ENCODE peak calls at places on chromosomes 6 and 20, in nine cellular contexts. Y is effector memory CD4-positive, alpha-beta T cell; T is NCI-H1105 treated with DMSO at 0.1 percent for 48 hours; R is fibroblast of mammary gland; C is central memory CD4-positive, alpha-beta T cell; K is effector CD4-positive, alpha-beta T cell; J is T-helper 9 cell; U is M059J; Z is activated T-cell treated with anti-CD3 and anti-CD28 coated beads, Interleukin-2, amount 50 U/mL, for 24 hours. B is an unnamed sample.

GRCh38 chr6:106735136-106735535 is 105.8 kb downstream of the QRSL1 start:
- DNase-seq in J (no peak), C (no peak), Y (no peak), U (no peak), R (no peak), T (no peak), Z (no peak), K (no peak), B (no peak)

GRCh38 chr6:1513206-1513605 is 96.5 kb upstream of the FOXC1 start:
- DNase-seq in Y (no peak), J (no peak), K (no peak), R (no peak), Z (no peak), U (no peak), T (no peak), C (no peak), B (no peak)

GRCh38 chr20:6769953-6770831 is 2.7 kb downstream of the BMP2 start:
- DNase-seq in Z (no peak), J (no peak), T (no peak), C (no peak), K (no peak), U (peak), Y (no peak), R (no peak), B (no peak)

GRCh38 chr6:40164345-40164755 is 230.1 kb upstream of the MOCS1 start:
- DNase-seq in R (peak), Z (no peak), C (no peak), U (peak), T (no peak), K (no peak), J (no peak), Y (no peak), B (no peak)

GRCh38 chr6:129565331-129565730 is 144.6 kb downstream of the ARHGAP18 start:
- DNase-seq in T (no peak), U (no peak), Z (no peak), R (no peak), Y (no peak), K (no peak), J (no peak), C (no peak), B (no peak)

GRCh38 chr6:108091288-108091687 is 16.7 kb upstream of the OSTM1 start:
- DNase-seq in C (no peak), T (no peak), U (no peak), Y (no peak), J (no peak), R (no peak), K (no peak), Z (no peak), B (no peak)

GRCh38 chr6:154479388-154480143 is 30.9 kb downstream of the CNKSR3 start:
- DNase-seq in R (peak), C (no peak), Z (no peak), Y (no peak), K (no peak), U (peak), J (no peak), T (no peak), B (no peak)

GRCh38 chr6:26003102-26003694 is 40.6 kb downstream of the TRIM38 start:
- DNase-seq in T (peak), K (peak), R (peak), J (peak), Y (no peak), U (peak), Z (peak), C (peak), B (peak)

GRCh38 chr20:25178563-25179438 is 16.7 kb upstream of the ENTPD6 start:
- DNase-seq in J (no peak), Y (no peak), U (peak), Z (no peak), R (peak), K (no peak), T (peak), C (peak), B (no peak)

GRCh38 chr6:46329568-46329967 is 158.8 kb upstream of the ENPP5 start:
- DNase-seq in Y (no peak), K (no peak), U (peak), R (peak), Z (no peak), J (no peak), T (no peak), C (no peak), B (no peak)

GRCh38 chr6:74044417-74045096 is 348.6 kb downstream of the CD109 start:
- DNase-seq in U (peak), T (no peak), Y (no peak), R (peak), Z (no peak), C (no peak), J (no peak), K (no peak), B (no peak)

GRCh38 chr6:52399511-52400315 is 20.4 kb upstream of the EFHC1 start:
- DNase-seq in J (no peak), U (peak), K (no peak), Y (no peak), C (peak), T (peak), R (peak), Z (peak), B (no peak)

GRCh38 chr20:60921021-60921622 is 330.9 kb upstream of the CDH4 start:
- DNase-seq in T (no peak), R (no peak), Y (no peak), U (peak), K (no peak), J (no peak), C (no peak), Z (peak), B (peak)

GRCh38 chr6:87540541-87540940 is 49.2 kb downstream of the RARS2 start:
- DNase-seq in C (no peak), Y (no peak), Z (no peak), U (no peak), R (no peak), J (no peak), K (no peak), T (no peak), B (no peak)

GRCh38 chr6:159127701-159128100 is 41.5 kb upstream of the FNDC1 start:
- DNase-seq in J (no peak), C (no peak), Z (no peak), T (no peak), K (no peak), U (no peak), R (no peak), Y (no peak), B (no peak)

GRCh38 chr6:42340516-42340915 is 111.2 kb downstream of the TRERF1 start:
- DNase-seq in Y (no peak), Z (peak), K (no peak), U (no peak), R (no peak), C (no peak), J (no peak), T (no peak), B (no peak)

GRCh38 chr6:143843689-143844405 is 709 bp downstream of the LTV1 start:
- DNase-seq in J (no peak), U (no peak), K (peak), R (peak), Y (no peak), Z (no peak), C (peak), T (no peak), B (no peak)

GRCh38 chr6:148457137-148457842 is 114.7 kb downstream of the SASH1 start:
- DNase-seq in Z (no peak), Y (no peak), R (peak), T (no peak), K (no peak), U (peak), C (no peak), J (no peak), B (no peak)

GRCh38 chr6:26026833-26027490 is 60.3 kb upstream of the HFE start:
- DNase-seq in Y (peak), U (peak), C (peak), R (peak), K (peak), J (peak), Z (peak), T (peak), B (peak)

GRCh38 chr6:30013296-30013922 is 47.7 kb upstream of the POLR1H start:
- DNase-seq in C (peak), T (peak), J (peak), K (peak), Y (peak), R (no peak), U (peak), Z (peak), B (no peak)

GRCh38 chr6:36827261-36828079 is 11.8 kb downstream of the CPNE5 start:
- DNase-seq in U (peak), R (peak), K (no peak), C (no peak), J (no peak), Y (no peak), Z (no peak), T (no peak), B (peak)

GRCh38 chr6:12339808-12340487 is 49.8 kb downstream of the EDN1 start:
- DNase-seq in R (no peak), T (no peak), C (no peak), Z (no peak), U (no peak), Y (no peak), K (no peak), J (no peak), B (no peak)

B was measured in activated gamma-delta T cell treated with Interleukin-2 at 50 U/mL for 16 hours.